ENCODE peak calls at places on chromosome 2, in eight cellular contexts. K, U, M, P, H, B, V and Z are unnamed samples.

GRCh38 chr2:10267551-10268465 is 34.9 kb upstream of the HPCAL1 start:
- DNase-seq in P (peak; percentile 80), K (no peak), H (no peak), M (no peak), V (no peak), U (no peak), B (no peak), Z (no peak)

GRCh38 chr2:235661136-235661535 is 167.3 kb downstream of the AGAP1 start:
- DNase-seq in H (peak; percentile 34), U (no peak), B (no peak), M (no peak), P (no peak), V (no peak), K (no peak), Z (no peak)

GRCh38 chr2:232466221-232466620 is 10.3 kb downstream of the ALPI start:
- DNase-seq in B (no peak), H (no peak), V (no peak), K (no peak), U (peak; percentile 32), M (no peak), P (no peak), Z (no peak)

GRCh38 chr2:170271340-170271739 is 93.4 kb downstream of the MYO3B start:
- DNase-seq in B (no peak), K (no peak), H (no peak), V (peak; percentile 1), M (no peak), P (no peak), U (no peak), Z (no peak)

GRCh38 chr2:43075906-43076585 is 150.4 kb downstream of the ZFP36L2 start:
- DNase-seq in B (no peak), K (no peak), P (no peak), U (no peak), V (peak; percentile 82), H (no peak), M (peak; percentile 88), Z (peak; percentile 88)

GRCh38 chr2:71330155-71330554 is 1.4 kb upstream of the ZNF638 start:
- DNase-seq in M (no peak), B (no peak), H (no peak), K (no peak), U (no peak), V (no peak), P (no peak), Z (no peak)

GRCh38 chr2:147989809-147990403 is 30.6 kb downstream of the ORC4 start:
- DNase-seq in V (peak; percentile 73), U (peak; percentile 19), K (peak; percentile 64), B (peak; percentile 44), P (no peak), M (no peak), H (no peak), Z (peak; percentile 72)

GRCh38 chr2:224453892-224454291 is 52.0 kb upstream of the FAM124B start:
- DNase-seq in P (no peak), M (no peak), V (no peak), H (no peak), K (no peak), U (no peak), B (no peak), Z (no peak)

GRCh38 chr2:71609441-71609840 is 156.1 kb downstream of the DYSF start:
- DNase-seq in H (no peak), B (no peak), V (peak; percentile 16), M (no peak), K (peak; percentile 90), U (no peak), P (peak; percentile 1), Z (no peak)

GRCh38 chr2:120320318-120320851 is 25.6 kb upstream of the INHBB start:
- DNase-seq in U (no peak), M (no peak), K (no peak), P (no peak), H (no peak), V (peak; percentile 70), B (no peak), Z (no peak)

GRCh38 chr2:227890495-227891079 is 19.2 kb downstream of the DAW1 start:
- DNase-seq in K (peak; percentile 68), V (peak; percentile 76), M (no peak), P (no peak), U (no peak), H (no peak), B (peak; percentile 22), Z (peak; percentile 68)

GRCh38 chr2:20421988-20422678 is 24.7 kb upstream of the RHOB start:
- DNase-seq in M (peak; percentile 99), P (peak; percentile 99), B (no peak), U (no peak), H (peak; percentile 76), K (no peak), V (peak; percentile 94), Z (peak; percentile 87)

GRCh38 chr2:74548285-74548918 is 5.3 kb downstream of the LOXL3 start:
- DNase-seq in K (no peak), B (no peak), P (no peak), V (no peak), U (no peak), M (peak; percentile 66), H (no peak), Z (peak; percentile 9)

GRCh38 chr2:74550231-74550630 is 3.5 kb downstream of the LOXL3 start:
- DNase-seq in K (no peak), P (no peak), M (no peak), B (no peak), U (no peak), H (no peak), V (no peak), Z (no peak)

GRCh38 chr2:74551530-74551929 is 2.2 kb downstream of the LOXL3 start:
- DNase-seq in V (no peak), M (peak; percentile 22), H (no peak), B (no peak), K (no peak), P (no peak), U (no peak), Z (no peak)

GRCh38 chr2:74548919-74549684 is 4.6 kb downstream of the LOXL3 start:
- DNase-seq in H (peak; percentile 75), P (peak; percentile 63), B (peak; percentile 76), M (peak; percentile 74), K (peak; percentile 88), V (peak; percentile 62), U (no peak), Z (peak; percentile 32)

GRCh38 chr2:74549685-74549971 is 4.1 kb downstream of the LOXL3 start:
- DNase-seq in M (no peak), P (no peak), K (peak; percentile 70), U (no peak), V (no peak), B (no peak), H (no peak), Z (no peak)
- H3K4me3 ChIP-seq in M (peak overlapping the region; percentile 76), P (no peak overlapping the region), K (peak overlapping the region; percentile 77), U (no peak overlapping the region), V (peak overlapping the region; percentile 44), B (peak overlapping the region; percentile 78), H (no peak overlapping the region), Z (peak overlapping the region; percentile 52)

GRCh38 chr2:212892193-212892592 is 259.2 kb downstream of the IKZF2 start:
- DNase-seq in H (no peak), P (peak; percentile 13), B (no peak), M (no peak), V (peak; percentile 75), K (peak; percentile 35), U (peak; percentile 6), Z (peak; percentile 48)
- H3K4me3 ChIP-seq in H (no peak overlapping the region), P (no peak overlapping the region), B (no peak overlapping the region), M (no peak overlapping the region), V (no peak overlapping the region), K (no peak overlapping the region), U (no peak overlapping the region), Z (no peak overlapping the region)

DNA sequence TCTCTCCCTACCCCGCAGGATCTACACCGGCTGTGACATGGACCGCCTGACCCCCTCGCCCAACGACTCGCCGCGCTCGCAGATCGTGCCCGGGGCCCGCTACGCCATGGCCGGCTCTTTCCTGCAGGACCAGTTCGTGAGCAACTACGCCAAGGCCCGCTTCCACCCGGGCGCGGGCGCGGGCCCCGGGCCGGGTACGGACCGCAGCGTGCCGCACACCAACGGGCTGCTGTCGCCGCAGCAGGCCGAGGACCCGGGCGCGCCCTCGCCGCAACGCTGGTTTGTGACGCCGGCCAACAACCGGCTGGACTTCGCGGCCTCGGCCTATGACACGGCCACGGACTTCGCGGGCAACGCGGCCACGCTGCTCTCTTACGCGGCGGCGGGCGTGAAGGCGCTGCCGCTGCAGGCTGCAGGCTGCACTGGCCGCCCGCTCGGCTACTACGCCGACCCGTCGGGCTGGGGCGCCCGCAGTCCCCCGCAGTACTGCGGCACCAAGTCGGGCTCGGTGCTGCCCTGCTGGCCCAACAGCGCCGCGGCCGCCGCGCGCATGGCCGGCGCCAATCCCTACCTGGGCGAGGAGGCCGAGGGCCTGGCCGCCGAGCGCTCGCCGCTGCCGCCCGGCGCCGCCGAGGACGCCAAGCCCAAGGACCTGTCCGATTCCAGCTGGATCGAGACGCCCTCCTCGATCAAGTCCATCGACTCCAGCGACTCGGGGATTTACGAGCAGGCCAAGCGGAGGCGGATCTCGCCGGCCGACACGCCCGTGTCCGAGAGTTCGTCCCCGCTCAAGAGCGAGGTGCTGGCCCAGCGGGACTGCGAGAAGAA is 7.5 kb downstream of the TBR1 start:
- DNase-seq in V (no peak), P (no peak), H (peak; percentile 15), K (no peak), B (no peak), M (no peak), U (no peak), Z (no peak)
- H3K4me3 ChIP-seq in V (peak overlapping the region; percentile 31), P (no peak overlapping the region), H (peak overlapping the region; percentile 14), K (no peak overlapping the region), B (no peak overlapping the region), M (peak overlapping the region; percentile 66), U (peak overlapping the region; percentile 6), Z (no peak overlapping the region)

DNA sequence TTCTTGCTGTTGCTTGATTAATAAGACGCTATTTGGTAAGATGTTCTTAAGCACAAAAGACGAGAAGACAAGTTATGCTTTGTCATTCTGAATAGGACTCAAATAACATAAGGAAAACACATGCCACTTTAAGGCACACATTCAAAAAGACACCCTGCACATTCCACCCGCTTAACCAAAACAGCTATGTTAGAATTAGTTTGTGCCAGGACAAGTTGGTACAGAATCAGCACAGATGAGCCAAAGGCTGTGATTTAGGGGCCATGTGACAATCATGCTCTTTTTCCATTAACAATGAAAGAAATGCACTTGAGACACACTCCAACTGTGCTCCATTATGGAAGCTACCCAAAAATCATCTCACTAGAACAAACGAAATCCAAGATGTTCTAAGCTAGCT is 3.4 kb downstream of the STARD7 start:
- DNase-seq in K (no peak), M (no peak), H (no peak), V (no peak), U (no peak), P (no peak), B (no peak), Z (peak; percentile 31)
- H3K4me3 ChIP-seq in K (peak overlapping the region; percentile 55), M (peak overlapping the region; percentile 42), H (no peak overlapping the region), V (no peak overlapping the region), U (peak overlapping the region; percentile 1), P (no peak overlapping the region), B (peak overlapping the region; percentile 6), Z (no peak overlapping the region)